ENCODE peak calls at places on chromosomes 12 and 14, in ten cellular contexts. One of them, this sample, is unnamed. For H3K4me1, the result is how much of the 10 kb centered on the place peaks cover.

GRCh38 chr14:98782062-98782461 is 489.9 kb downstream of the BCL11B start:
- DNase-seq in IMR-90: no peak
- DNase-seq in esophagus squamous epithelium: no peak
- DNase-seq in cardiac muscle cell: no peak
- DNase-seq in A549: no peak
- DNase-seq in left ventricle myocardium inferior: no peak
- DNase-seq in psoas muscle: no peak
- DNase-seq in aorta: no peak
- DNase-seq in upper lobe of right lung: no peak
- DNase-seq in K562: no peak
- DNase-seq in this sample: no peak

GRCh38 chr12:94712852-94713545 is 62.6 kb upstream of the TMCC3 start:
- DNase-seq in psoas muscle: peak
- DNase-seq in K562: no peak
- DNase-seq in cardiac muscle cell: no peak
- DNase-seq in upper lobe of right lung: no peak
- DNase-seq in A549: no peak
- DNase-seq in IMR-90: no peak
- DNase-seq in left ventricle myocardium inferior: no peak
- DNase-seq in esophagus squamous epithelium: no peak
- DNase-seq in aorta: no peak
- DNase-seq in this sample: no peak

GRCh38 chr12:17370621-17371020 is 719.4 kb downstream of the RERGL start:
- DNase-seq in A549: no peak
- DNase-seq in aorta: no peak
- DNase-seq in psoas muscle: no peak
- DNase-seq in K562: no peak
- DNase-seq in esophagus squamous epithelium: no peak
- DNase-seq in upper lobe of right lung: no peak
- DNase-seq in left ventricle myocardium inferior: no peak
- DNase-seq in IMR-90: no peak
- DNase-seq in cardiac muscle cell: no peak
- DNase-seq in this sample: no peak

GRCh38 chr14:86166541-86166940 is 636.6 kb downstream of the FLRT2 start:
- DNase-seq in IMR-90: no peak
- DNase-seq in aorta: no peak
- DNase-seq in esophagus squamous epithelium: no peak
- DNase-seq in psoas muscle: no peak
- DNase-seq in upper lobe of right lung: no peak
- DNase-seq in A549: no peak
- DNase-seq in left ventricle myocardium inferior: no peak
- DNase-seq in cardiac muscle cell: no peak
- DNase-seq in K562: no peak
- DNase-seq in this sample: no peak

GRCh38 chr12:82174936-82175335 is 183.3 kb downstream of the CCDC59 start:
- DNase-seq in A549: no peak
- DNase-seq in cardiac muscle cell: no peak
- DNase-seq in upper lobe of right lung: no peak
- DNase-seq in IMR-90: no peak
- DNase-seq in esophagus squamous epithelium: no peak
- DNase-seq in psoas muscle: no peak
- DNase-seq in K562: no peak
- DNase-seq in left ventricle myocardium inferior: no peak
- DNase-seq in aorta: no peak
- DNase-seq in this sample: no peak

GRCh38 chr12:14430394-14430986 is 65.0 kb downstream of the ATF7IP start:
- DNase-seq in cardiac muscle cell: no peak
- DNase-seq in K562: no peak
- DNase-seq in upper lobe of right lung: no peak
- DNase-seq in IMR-90: no peak
- DNase-seq in A549: no peak
- DNase-seq in left ventricle myocardium inferior: no peak
- DNase-seq in psoas muscle: no peak
- DNase-seq in aorta: no peak
- DNase-seq in esophagus squamous epithelium: no peak
- DNase-seq in this sample: no peak

GRCh38 chr14:68510201-68510600 is 282.7 kb downstream of the ZFP36L1 start:
- DNase-seq in K562: no peak
- DNase-seq in left ventricle myocardium inferior: peak
- DNase-seq in A549: no peak
- DNase-seq in upper lobe of right lung: no peak
- DNase-seq in aorta: peak
- DNase-seq in IMR-90: peak
- DNase-seq in psoas muscle: peak
- DNase-seq in cardiac muscle cell: peak
- DNase-seq in esophagus squamous epithelium: no peak
- DNase-seq in this sample: no peak

GRCh38 chr14:29216774-29217232 is 450.2 kb downstream of the FOXG1 start:
- DNase-seq in esophagus squamous epithelium: no peak
- DNase-seq in A549: no peak
- DNase-seq in aorta: no peak
- DNase-seq in cardiac muscle cell: peak
- DNase-seq in IMR-90: no peak
- DNase-seq in left ventricle myocardium inferior: no peak
- DNase-seq in K562: no peak
- DNase-seq in psoas muscle: no peak
- DNase-seq in upper lobe of right lung: no peak
- DNase-seq in this sample: no peak

GRCh38 chr14:105937253-105938054 is 411.1 kb downstream of the TMEM121 start:
- DNase-seq in esophagus squamous epithelium: no peak
- DNase-seq in cardiac muscle cell: no peak
- DNase-seq in psoas muscle: no peak
- DNase-seq in A549: no peak
- DNase-seq in upper lobe of right lung: no peak
- DNase-seq in K562: no peak
- DNase-seq in aorta: no peak
- DNase-seq in left ventricle myocardium inferior: no peak
- DNase-seq in IMR-90: no peak
- DNase-seq in this sample: no peak

GRCh38 chr12:127802271-127802670 is 464.7 kb upstream of the TMEM132C start:
- DNase-seq in esophagus squamous epithelium: no peak
- DNase-seq in A549: no peak
- DNase-seq in upper lobe of right lung: no peak
- DNase-seq in psoas muscle: no peak
- DNase-seq in aorta: no peak
- DNase-seq in IMR-90: no peak
- DNase-seq in left ventricle myocardium inferior: no peak
- DNase-seq in cardiac muscle cell: no peak
- DNase-seq in K562: no peak
- DNase-seq in this sample: no peak

GRCh38 chr12:131028587-131029338 is 75.1 kb downstream of the ADGRD1 start:
- DNase-seq in esophagus squamous epithelium: no peak
- DNase-seq in A549: peak
- DNase-seq in IMR-90: no peak
- DNase-seq in cardiac muscle cell: no peak
- DNase-seq in psoas muscle: no peak
- DNase-seq in K562: no peak
- DNase-seq in upper lobe of right lung: peak
- DNase-seq in aorta: no peak
- DNase-seq in left ventricle myocardium inferior: no peak
- DNase-seq in this sample: no peak

DNA sequence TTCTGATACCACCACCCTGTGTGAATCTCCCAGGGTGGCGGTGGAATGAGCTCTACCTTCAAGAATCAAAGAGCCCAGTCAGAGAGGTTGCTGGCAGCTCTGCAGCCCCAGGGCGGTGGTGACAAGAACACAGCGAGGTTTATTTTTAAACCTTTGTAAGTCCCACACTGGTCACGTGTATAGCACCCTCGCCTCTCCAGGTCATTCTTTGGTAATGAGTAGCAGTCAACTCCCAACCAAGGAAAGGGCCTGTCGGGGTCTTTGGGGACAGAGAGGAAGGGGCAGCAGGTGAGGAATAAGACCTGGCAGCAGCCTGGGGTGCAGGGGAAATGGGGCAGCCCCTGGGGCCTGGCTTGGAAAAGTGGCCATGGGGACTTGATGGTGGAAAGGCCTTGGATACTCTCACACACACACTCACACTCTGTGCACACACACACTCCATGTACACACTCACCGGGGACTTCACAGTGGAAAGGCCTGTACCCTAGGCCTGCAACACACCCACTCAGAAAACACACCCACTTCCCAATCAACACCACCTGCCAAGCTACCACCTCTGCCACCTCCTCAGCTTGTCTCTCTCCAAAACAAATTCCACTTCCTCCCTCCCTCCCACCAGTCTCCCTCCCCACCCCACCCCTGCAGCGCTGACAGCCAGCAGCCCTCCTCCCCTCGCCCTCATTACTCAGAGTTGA is 178.5 kb downstream of the DPF3 start:
- DNase-seq in IMR-90: peak
- DNase-seq in esophagus squamous epithelium: no peak
- DNase-seq in upper lobe of right lung: no peak
- DNase-seq in A549: no peak
- DNase-seq in psoas muscle: peak
- DNase-seq in cardiac muscle cell: peak
- DNase-seq in K562: no peak
- DNase-seq in left ventricle myocardium inferior: peak
- DNase-seq in aorta: no peak
- DNase-seq in this sample: no peak
- H3K27ac ChIP-seq in IMR-90: no peak
- H3K27ac ChIP-seq in esophagus squamous epithelium: no peak
- H3K27ac ChIP-seq in upper lobe of right lung: no peak
- H3K27ac ChIP-seq in A549: no peak
- H3K27ac ChIP-seq in psoas muscle: peak
- H3K27ac ChIP-seq in cardiac muscle cell: peak
- H3K27ac ChIP-seq in K562: no peak
- H3K27ac ChIP-seq in left ventricle myocardium inferior: peak
- H3K27ac ChIP-seq in aorta: peak
- H3K27ac ChIP-seq in this sample: no peak

DNA sequence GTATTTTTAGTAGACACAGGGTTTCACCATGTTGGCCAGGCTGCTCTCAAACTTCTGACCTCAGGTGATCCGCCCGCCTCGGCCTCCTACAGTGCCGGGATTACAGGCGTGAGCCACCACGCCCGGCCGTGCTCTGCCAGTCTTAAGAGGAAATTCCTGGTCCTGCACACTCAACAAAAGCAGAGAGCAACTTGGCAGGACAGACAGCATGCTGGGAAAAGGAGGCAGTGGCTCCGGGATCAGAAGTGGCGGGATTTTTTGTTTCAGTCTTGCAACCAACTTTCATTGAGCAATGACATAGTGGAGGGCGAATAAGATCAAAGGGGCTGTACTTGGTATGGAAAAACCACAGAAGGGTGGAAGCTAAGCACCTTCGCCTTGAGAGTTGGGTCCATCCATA is 2.1 kb downstream of the CKAP4 start:
- DNase-seq in A549: peak
- DNase-seq in esophagus squamous epithelium: no peak
- DNase-seq in left ventricle myocardium inferior: no peak
- DNase-seq in psoas muscle: peak
- DNase-seq in K562: no peak
- DNase-seq in cardiac muscle cell: no peak
- DNase-seq in IMR-90: peak
- DNase-seq in aorta: peak
- DNase-seq in upper lobe of right lung: peak
- DNase-seq in this sample: no peak
- H3K4me1 ChIP-seq in A549: under half
- H3K4me1 ChIP-seq in esophagus squamous epithelium: half or more
- H3K4me1 ChIP-seq in left ventricle myocardium inferior: half or more
- H3K4me1 ChIP-seq in psoas muscle: under half
- H3K4me1 ChIP-seq in K562: under half
- H3K4me1 ChIP-seq in cardiac muscle cell: under half
- H3K4me1 ChIP-seq in IMR-90: under half
- H3K4me1 ChIP-seq in aorta: under half
- H3K4me1 ChIP-seq in upper lobe of right lung: under half
- H3K4me1 ChIP-seq in this sample: under half

GRCh38 chr14:26383286-26383685 is 214.5 kb downstream of the NOVA1 start:
- DNase-seq in A549: no peak
- DNase-seq in psoas muscle: no peak
- DNase-seq in K562: no peak
- DNase-seq in cardiac muscle cell: no peak
- DNase-seq in aorta: no peak
- DNase-seq in upper lobe of right lung: no peak
- DNase-seq in left ventricle myocardium inferior: no peak
- DNase-seq in IMR-90: no peak
- DNase-seq in esophagus squamous epithelium: no peak
- DNase-seq in this sample: no peak

GRCh38 chr14:26377150-26377549 is 220.7 kb downstream of the NOVA1 start:
- DNase-seq in left ventricle myocardium inferior: no peak
- DNase-seq in IMR-90: no peak
- DNase-seq in upper lobe of right lung: no peak
- DNase-seq in K562: no peak
- DNase-seq in cardiac muscle cell: no peak
- DNase-seq in esophagus squamous epithelium: no peak
- DNase-seq in A549: no peak
- DNase-seq in aorta: no peak
- DNase-seq in psoas muscle: no peak
- DNase-seq in this sample: no peak

GRCh38 chr14:26380616-26381015 is 217.2 kb downstream of the NOVA1 start:
- DNase-seq in A549: no peak
- DNase-seq in esophagus squamous epithelium: no peak
- DNase-seq in psoas muscle: no peak
- DNase-seq in upper lobe of right lung: no peak
- DNase-seq in cardiac muscle cell: no peak
- DNase-seq in K562: no peak
- DNase-seq in IMR-90: no peak
- DNase-seq in left ventricle myocardium inferior: no peak
- DNase-seq in aorta: no peak
- DNase-seq in this sample: no peak

GRCh38 chr14:26381405-26381804 is 216.4 kb downstream of the NOVA1 start:
- DNase-seq in aorta: no peak
- DNase-seq in esophagus squamous epithelium: no peak
- DNase-seq in A549: no peak
- DNase-seq in psoas muscle: no peak
- DNase-seq in cardiac muscle cell: no peak
- DNase-seq in upper lobe of right lung: no peak
- DNase-seq in IMR-90: no peak
- DNase-seq in left ventricle myocardium inferior: no peak
- DNase-seq in K562: no peak
- DNase-seq in this sample: no peak

GRCh38 chr14:26379951-26380350 is 217.9 kb downstream of the NOVA1 start:
- DNase-seq in psoas muscle: no peak
- DNase-seq in upper lobe of right lung: no peak
- DNase-seq in left ventricle myocardium inferior: no peak
- DNase-seq in K562: no peak
- DNase-seq in esophagus squamous epithelium: no peak
- DNase-seq in A549: no peak
- DNase-seq in IMR-90: no peak
- DNase-seq in aorta: no peak
- DNase-seq in cardiac muscle cell: no peak
- DNase-seq in this sample: no peak
- H3K27ac ChIP-seq in psoas muscle: no peak
- H3K27ac ChIP-seq in upper lobe of right lung: no peak
- H3K27ac ChIP-seq in left ventricle myocardium inferior: no peak
- H3K27ac ChIP-seq in K562: no peak
- H3K27ac ChIP-seq in esophagus squamous epithelium: no peak
- H3K27ac ChIP-seq in A549: no peak
- H3K27ac ChIP-seq in IMR-90: no peak
- H3K27ac ChIP-seq in aorta: no peak
- H3K27ac ChIP-seq in cardiac muscle cell: peak
- H3K27ac ChIP-seq in this sample: no peak

DNA sequence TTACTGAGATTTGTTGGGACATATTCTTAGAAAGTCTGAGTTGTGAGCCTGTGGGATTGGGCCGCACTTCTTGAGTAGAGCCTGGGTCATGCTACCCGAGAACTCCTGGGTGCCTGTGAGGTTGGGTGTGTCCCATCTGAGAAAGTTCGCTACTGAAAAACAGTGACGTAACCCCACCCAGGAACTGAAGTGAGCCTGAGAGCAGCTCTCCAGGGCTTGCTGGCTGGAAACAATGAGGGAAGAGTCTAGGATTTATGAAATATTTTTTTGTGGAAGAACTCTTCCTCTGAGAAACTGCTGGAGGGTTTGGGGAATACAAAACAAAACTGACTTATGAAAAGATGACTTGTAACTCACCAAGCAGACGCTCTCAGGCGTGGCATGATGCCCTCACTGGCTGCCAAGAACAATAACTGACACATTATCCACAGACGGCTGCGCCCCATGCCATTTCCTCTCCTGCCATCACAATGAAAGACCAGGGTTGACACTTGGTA is 69.2 kb downstream of the RASSF3 start:
- DNase-seq in upper lobe of right lung: peak
- DNase-seq in left ventricle myocardium inferior: peak
- DNase-seq in K562: peak
- DNase-seq in cardiac muscle cell: no peak
- DNase-seq in psoas muscle: peak
- DNase-seq in IMR-90: peak
- DNase-seq in aorta: peak
- DNase-seq in esophagus squamous epithelium: peak
- DNase-seq in A549: peak
- DNase-seq in this sample: peak
- H3K4me1 ChIP-seq in upper lobe of right lung: half or more
- H3K4me1 ChIP-seq in left ventricle myocardium inferior: half or more
- H3K4me1 ChIP-seq in K562: under half
- H3K4me1 ChIP-seq in cardiac muscle cell: under half
- H3K4me1 ChIP-seq in psoas muscle: under half
- H3K4me1 ChIP-seq in IMR-90: under half
- H3K4me1 ChIP-seq in aorta: under half
- H3K4me1 ChIP-seq in esophagus squamous epithelium: half or more
- H3K4me1 ChIP-seq in A549: half or more
- H3K4me1 ChIP-seq in this sample: half or more

This sample was measured in CD4-positive, alpha-beta memory T cell.